ENCODE peak calls at places on chromosomes 12 and 14, in four cellular contexts. B, L, I and K are unnamed samples.
A peak's percentile ranks its signal among the peaks of the same experiment; 100 is the strongest.

GRCh38 chr12:51171884-51172514 is 936 bp downstream of the TFCP2 start:
- DNase-seq in B (peak; percentile 16), L (no peak), I (peak; percentile 17), K (no peak)

GRCh38 chr12:62519043-62519442 is 52.4 kb downstream of the MON2 start:
- DNase-seq in B (no peak), L (no peak), I (no peak), K (no peak)

GRCh38 chr14:92435154-92435553 is 78.4 kb upstream of the RIN3 start:
- DNase-seq in B (no peak), L (no peak), I (no peak), K (no peak)

GRCh38 chr12:118033331-118033730 is 16.8 kb downstream of the RFC5 start:
- DNase-seq in B (no peak), L (no peak), I (no peak), K (no peak)

GRCh38 chr12:26628234-26628633 is 204.8 kb downstream of the ITPR2 start:
- DNase-seq in B (no peak), L (no peak), I (no peak), K (no peak)

GRCh38 chr14:40252817-40253447 is 820.7 kb upstream of the FBXO33 start:
- DNase-seq in B (no peak), L (no peak), I (no peak), K (peak; percentile 3)

GRCh38 chr12:110636516-110636915 is 22.6 kb downstream of the TCTN1 start:
- DNase-seq in B (no peak), L (no peak), I (peak; percentile 42), K (no peak)

GRCh38 chr12:132908145-132909029 is 21.0 kb upstream of the CHFR start:
- DNase-seq in B (no peak), L (peak; percentile 97), I (peak; percentile 89), K (peak; percentile 99)

GRCh38 chr12:13002301-13003097 is 2.4 kb upstream of the HEBP1 start:
- DNase-seq in B (no peak), L (no peak), I (no peak), K (no peak)

GRCh38 chr14:36423430-36423829 is 96.6 kb downstream of the NKX2-1 start:
- DNase-seq in B (no peak), L (no peak), I (no peak), K (no peak)

GRCh38 chr14:39230416-39230815 is 3.3 kb upstream of the MIA2 start:
- DNase-seq in B (no peak), L (no peak), I (no peak), K (no peak)

GRCh38 chr14:38101679-38102078 is 106.0 kb upstream of the SSTR1 start:
- DNase-seq in B (no peak), L (no peak), I (no peak), K (no peak)

GRCh38 chr12:102958073-102958829 is 777 bp downstream of the ASCL1 start:
- DNase-seq in B (no peak), L (peak; percentile 77), I (no peak), K (no peak)
- TF ChIP-seq SUZ12 in B (no peak), L (peak; percentile 96), I (no peak), K (peak; percentile 98)

DNA sequence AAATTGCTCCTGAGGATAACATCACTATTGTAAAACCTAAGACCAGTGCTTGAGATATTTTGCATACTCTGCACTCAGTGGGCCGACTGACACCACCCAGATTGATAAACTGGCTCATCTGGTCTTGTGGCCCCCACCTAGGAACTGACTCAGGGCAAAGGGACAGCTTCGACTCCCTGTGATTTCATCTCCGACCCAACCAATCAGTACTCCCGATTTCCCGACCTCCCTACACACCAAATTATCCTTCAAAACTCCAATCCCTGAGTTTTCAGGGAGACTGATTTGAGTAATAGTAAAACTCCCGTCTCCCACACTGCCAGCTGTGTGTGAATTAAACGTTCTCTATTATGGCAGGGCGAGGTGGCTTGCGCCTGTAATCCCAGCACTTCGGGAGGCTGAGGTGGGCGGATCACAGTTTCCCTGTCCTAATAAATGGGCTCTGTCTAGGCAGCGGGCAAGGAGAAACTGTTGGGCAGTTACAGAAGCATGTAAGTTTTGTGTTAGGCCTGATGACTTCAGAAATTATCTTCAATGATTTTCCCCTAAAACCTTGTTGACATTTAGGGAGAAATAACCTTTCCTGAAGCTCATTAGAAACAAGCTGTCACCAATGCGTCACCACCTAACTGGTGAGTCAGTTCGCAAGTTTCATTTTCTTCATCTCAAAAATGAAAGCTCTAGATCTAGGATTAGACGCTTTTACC is 5.3 kb upstream of the UBC start:
- DNase-seq in B (no peak), L (no peak), I (peak; percentile 76), K (no peak)
- H3K4me1 ChIP-seq in B (peaks cover 61% of the 10 kb centered on the region), L (peaks cover 25% of the 10 kb centered on the region), I (peaks cover 36% of the 10 kb centered on the region), K (peaks cover 9% of the 10 kb centered on the region)

GRCh38 chr12:58563621-58564020 is 356.7 kb downstream of the LRIG3 start:
- DNase-seq in B (no peak), L (no peak), I (no peak), K (no peak)

GRCh38 chr12:58567189-58567588 is 353.1 kb downstream of the LRIG3 start:
- DNase-seq in B (no peak), L (no peak), I (no peak), K (no peak)

GRCh38 chr12:58564721-58565120 is 355.6 kb downstream of the LRIG3 start:
- DNase-seq in B (no peak), L (no peak), I (no peak), K (no peak)

DNA sequence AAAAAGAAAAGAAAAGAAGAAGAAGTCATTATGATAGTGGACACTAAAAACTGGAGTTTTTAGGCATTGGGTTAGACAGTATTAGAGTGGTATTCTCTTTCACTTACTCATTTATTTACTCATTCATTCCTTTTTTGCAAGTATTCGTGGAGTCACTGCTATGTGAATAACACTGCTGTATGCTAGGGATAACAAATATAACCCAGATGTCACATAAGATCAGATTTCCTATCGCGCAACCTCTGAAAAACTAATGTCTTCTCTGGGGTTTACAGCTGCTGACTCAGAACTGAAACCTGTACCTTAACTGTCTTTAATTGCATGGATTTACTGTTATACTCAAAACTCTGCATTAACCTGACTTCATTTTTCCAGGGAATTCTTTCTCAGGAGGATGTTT is 353.7 kb downstream of the LRIG3 start:
- DNase-seq in B (no peak), L (no peak), I (no peak), K (no peak)
- TF ChIP-seq SUZ12 in B (no peak), L (no peak), I (no peak), K (no peak)

DNA sequence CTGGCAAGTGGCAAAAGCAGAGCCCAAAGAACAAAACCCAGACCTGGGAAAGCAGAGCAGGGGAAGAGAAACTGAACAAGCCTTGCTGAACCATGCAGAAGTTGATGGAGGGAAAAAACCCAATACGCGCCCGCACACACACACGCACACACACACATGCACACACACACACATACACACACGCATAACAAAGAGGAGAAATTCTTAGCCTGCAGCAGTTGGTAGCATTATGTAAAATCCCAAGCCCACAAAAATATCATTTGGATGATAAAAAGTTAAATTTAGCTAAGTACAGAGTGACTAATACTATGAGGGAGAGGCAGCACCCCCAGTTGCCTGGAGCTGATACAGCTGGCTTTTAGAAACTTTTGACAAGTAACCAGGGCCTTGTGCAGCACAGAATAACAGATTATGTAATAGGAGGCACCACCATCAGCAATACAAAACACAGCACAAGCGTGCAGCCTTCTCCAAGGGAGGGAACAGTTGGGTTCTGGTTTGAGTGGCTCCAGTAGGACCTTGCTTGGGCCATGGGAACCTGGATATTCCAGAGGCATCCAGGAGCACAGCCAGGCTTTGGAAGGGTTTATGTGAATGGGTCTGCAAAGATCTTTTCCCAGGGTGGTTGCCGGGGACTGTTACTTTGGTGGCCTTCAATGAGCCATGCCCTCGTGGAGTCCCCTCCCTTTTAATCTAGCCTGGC is 35.3 kb downstream of the PITPNM2 start:
- DNase-seq in B (no peak), L (no peak), I (peak; percentile 8), K (no peak)
- H3K4me1 ChIP-seq in B (peaks cover 20% of the 10 kb centered on the region), L (no peaks in the 10 kb centered on the region), I (peaks cover 23% of the 10 kb centered on the region), K (peaks cover 19% of the 10 kb centered on the region)

GRCh38 chr12:106369624-106370346 is 12.2 kb downstream of the POLR3B start:
- DNase-seq in B (no peak), L (no peak), I (no peak), K (no peak)
- TF ChIP-seq SUZ12 in B (no peak), L (no peak), I (no peak), K (no peak)